ENCODE peak calls at places on chromosomes 11 and 22, in four cellular contexts. I is GM12891, V is K562, R is GM12878. Y is an unnamed sample.

GRCh38 chr11:107840120-107840479 is 18.5 kb downstream of the SLC35F2 start:
- DNase-seq in V (no peak), I (no peak), R (no peak), Y (peak; percentile 40)

GRCh38 chr22:37019309-37020191 is at the start of the genes MPST and TST:
- DNase-seq in V (peak; percentile 81), I (peak; percentile 80), R (no peak), Y (peak; percentile 74)

GRCh38 chr11:17673951-17674350 is 45.4 kb upstream of the MYOD1 start:
- DNase-seq in V (no peak), R (no peak), I (no peak), Y (no peak)

GRCh38 chr22:20979243-20979809 is 2.8 kb upstream of the LZTR1 start:
- DNase-seq in R (no peak), V (peak; percentile 98), I (peak; percentile 67), Y (no peak)

GRCh38 chr11:59012942-59013256 is 73.2 kb upstream of the GLYATL1B start:
- DNase-seq in V (no peak), I (no peak), R (no peak), Y (no peak)

GRCh38 chr11:1258401-1259075 is 35.7 kb downstream of the MUC5B start:
- DNase-seq in R (no peak), I (no peak), V (no peak), Y (no peak)

GRCh38 chr11:64862914-64863313 is 15.5 kb downstream of the EHD1 start:
- DNase-seq in R (no peak), V (no peak), I (no peak), Y (no peak)

GRCh38 chr11:69485337-69486041 is 4.0 kb downstream of the LINC01488 start:
- DNase-seq in V (no peak), R (no peak), I (no peak), Y (no peak)

GRCh38 chr11:69060005-69060404 is 11.3 kb downstream of the TPCN2 start:
- DNase-seq in R (no peak), V (no peak), I (no peak), Y (no peak)

GRCh38 chr22:40002935-40003715 is 8.4 kb downstream of the FAM83F start:
- DNase-seq in V (no peak), I (no peak), R (no peak), Y (no peak)

GRCh38 chr11:2797741-2798361 is 87.7 kb downstream of the CDKN1C start:
- DNase-seq in V (no peak), R (no peak), I (no peak), Y (no peak)

GRCh38 chr11:46901156-46901555 is 17.2 kb downstream of the LRP4 start:
- DNase-seq in I (no peak), V (no peak), R (no peak), Y (no peak)

GRCh38 chr11:81995907-81996306 is 737.8 kb downstream of the FAM181B start:
- DNase-seq in I (no peak), R (no peak), V (no peak), Y (no peak)

GRCh38 chr11:11732116-11732515 is 109.7 kb upstream of the USP47 start:
- DNase-seq in I (no peak), V (no peak), R (no peak), Y (no peak)

GRCh38 chr11:2559527-2560311 is 114.9 kb downstream of the KCNQ1 start:
- DNase-seq in V (no peak), I (no peak), R (no peak), Y (no peak)

GRCh38 chr11:292211-293121 is 3.5 kb downstream of the PGGHG start:
- DNase-seq in I (no peak), R (no peak), V (no peak), Y (no peak)

GRCh38 chr22:43667658-43668057 is 144.4 kb downstream of the EFCAB6 start:
- DNase-seq in V (no peak), I (no peak), R (no peak), Y (no peak)

GRCh38 chr22:37020192-37020479 is 594 bp downstream of the MPST start:
- DNase-seq in V (peak; percentile 25), R (no peak), I (no peak), Y (peak; percentile 42)

DNA sequence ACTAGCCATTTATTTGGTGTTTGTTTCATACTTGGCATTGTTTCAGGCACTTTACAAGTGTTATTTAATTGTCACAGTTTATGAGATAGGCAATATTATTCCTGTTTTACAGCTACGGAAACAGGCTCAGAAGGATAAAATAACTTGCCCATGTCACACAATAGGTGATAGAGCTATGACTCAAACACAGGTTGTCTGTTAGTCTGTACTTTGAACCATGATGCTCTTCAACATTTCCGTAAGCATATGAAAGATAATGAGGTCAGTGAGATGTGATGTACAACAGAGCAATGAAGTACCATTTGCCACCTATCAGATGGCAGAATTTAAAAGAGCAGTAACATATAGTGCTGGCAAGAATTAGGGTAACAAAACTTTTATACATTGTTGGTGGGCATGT is 15.3 kb downstream of the TUG1 start:
- DNase-seq in R (no peak), V (no peak), I (no peak), Y (no peak)
- TF ChIP-seq POLR2AphosphoS5 in R (no peak), V (no peak), I (no peak), Y (no peak)

GRCh38 chr11:70526116-70527045 is 128.1 kb downstream of the CTTN start:
- DNase-seq in V (no peak), R (no peak), I (no peak), Y (no peak)
- TF ChIP-seq SPI1 in V (no peak), R (no peak), I (no peak), Y (no peak)

GRCh38 chr22:28172948-28173360 is 253.9 kb upstream of the PITPNB start:
- DNase-seq in I (no peak), R (no peak), V (no peak), Y (no peak)
- TF ChIP-seq POLR2AphosphoS5 in I (no peak), R (no peak), V (no peak), Y (no peak)

GRCh38 chr11:55701429-55701828 is 39.4 kb downstream of the OR4C6 start:
- DNase-seq in I (no peak), V (no peak), R (no peak), Y (no peak)

DNA sequence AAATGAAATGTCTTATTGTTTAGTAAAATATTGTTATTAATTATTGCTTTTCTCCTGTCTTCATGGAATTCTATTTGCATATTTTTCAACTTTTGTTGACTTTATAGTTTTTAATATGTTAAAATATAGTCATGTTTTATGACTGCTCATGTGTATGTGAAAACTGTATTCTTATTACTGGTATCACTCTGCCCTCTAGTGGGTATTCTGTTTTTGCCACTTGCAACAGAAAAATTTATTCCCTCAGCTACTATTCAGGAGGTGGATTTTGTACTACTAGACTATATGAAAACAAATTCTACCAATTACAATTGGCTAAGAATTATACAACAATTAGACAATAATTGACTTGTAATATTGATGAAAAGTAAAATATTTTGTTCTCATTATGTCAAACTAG is 45.0 kb downstream of the OR4C6 start:
- DNase-seq in I (no peak), R (peak; percentile 9), V (peak; percentile 14), Y (no peak)
- TF ChIP-seq SPI1 in I (no peak), R (no peak), V (no peak), Y (no peak)

DNA sequence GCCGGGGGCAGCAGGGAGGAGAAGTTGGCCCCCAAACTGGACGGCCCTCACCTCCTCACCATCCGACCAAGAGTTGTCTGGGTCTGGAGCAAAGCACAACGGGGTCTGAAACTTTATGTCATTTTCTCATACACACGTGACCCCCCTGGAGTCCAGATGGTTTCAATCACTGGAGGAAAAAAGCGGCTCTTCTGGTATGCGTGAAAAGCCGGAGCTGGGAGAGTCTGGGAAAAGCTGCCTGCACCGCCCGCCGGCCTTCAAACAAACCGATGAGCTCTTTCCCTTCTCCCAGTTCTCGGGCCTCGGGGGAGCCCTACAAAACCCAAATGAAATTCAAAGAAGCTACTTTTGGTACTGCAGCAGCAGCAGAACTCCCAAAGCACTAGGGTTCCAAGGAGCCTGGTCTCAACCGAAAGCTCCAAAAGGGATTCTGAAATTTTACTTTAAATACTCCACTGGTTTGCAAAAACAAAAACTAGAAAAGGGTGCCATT is 39.7 kb upstream of the AKIP1 start:
- DNase-seq in V (no peak), I (no peak), R (no peak), Y (no peak)
- TF ChIP-seq POLR2AphosphoS5 in V (no peak), I (no peak), R (no peak), Y (no peak)